ENCODE peak calls at places on chromosomes 11 and 22, in four cellular contexts. M is body of pancreas, E is RWPE1, O is SJSA1. W is an unnamed sample.

GRCh38 chr11:113818426-113818825 is 38.8 kb downstream of the CLDN25 start:
- DNase-seq in E (no peak), O (no peak), M (no peak), W (no peak)

GRCh38 chr11:109853156-109853776 is 239.9 kb upstream of the ZC3H12C start:
- DNase-seq in O (no peak), M (no peak), E (peak; percentile 18), W (no peak)

GRCh38 chr22:36940676-36941075 is 27.2 kb downstream of the CSF2RB start:
- DNase-seq in E (no peak), M (no peak), O (no peak), W (no peak)

GRCh38 chr11:132078677-132079076 is 708.3 kb downstream of the NTM start:
- DNase-seq in M (no peak), O (no peak), E (no peak), W (no peak)

GRCh38 chr11:68756171-68756766 is 4.9 kb upstream of the TESMIN start:
- DNase-seq in E (no peak), O (no peak), M (no peak), W (no peak)

GRCh38 chr22:44305888-44306287 is 6.9 kb downstream of the SHISAL1 start:
- DNase-seq in M (no peak), O (no peak), E (no peak), W (no peak)

GRCh38 chr11:440065-441042 is 1.5 kb downstream of the ANO9 start:
- DNase-seq in E (no peak), O (no peak), M (no peak), W (no peak)

GRCh38 chr11:130633466-130633865 is 185.0 kb downstream of the ADAMTS15 start:
- DNase-seq in O (no peak), M (no peak), E (no peak), W (no peak)

GRCh38 chr11:87926250-87926970 is 248.8 kb downstream of the RAB38 start:
- DNase-seq in E (peak; percentile 85), M (no peak), O (no peak), W (no peak)

GRCh38 chr22:47249370-47249928 is 487.0 kb downstream of the TBC1D22A start:
- DNase-seq in O (peak; percentile 30), M (no peak), E (no peak), W (no peak)

GRCh38 chr11:120235024-120235628 is 4.8 kb upstream of the POU2F3 start:
- DNase-seq in M (peak; percentile 82), O (no peak), E (peak; percentile 90), W (no peak)

GRCh38 chr22:28332410-28332809 is 347.2 kb downstream of the TTC28 start:
- DNase-seq in E (no peak), O (no peak), M (no peak), W (no peak)

DNA sequence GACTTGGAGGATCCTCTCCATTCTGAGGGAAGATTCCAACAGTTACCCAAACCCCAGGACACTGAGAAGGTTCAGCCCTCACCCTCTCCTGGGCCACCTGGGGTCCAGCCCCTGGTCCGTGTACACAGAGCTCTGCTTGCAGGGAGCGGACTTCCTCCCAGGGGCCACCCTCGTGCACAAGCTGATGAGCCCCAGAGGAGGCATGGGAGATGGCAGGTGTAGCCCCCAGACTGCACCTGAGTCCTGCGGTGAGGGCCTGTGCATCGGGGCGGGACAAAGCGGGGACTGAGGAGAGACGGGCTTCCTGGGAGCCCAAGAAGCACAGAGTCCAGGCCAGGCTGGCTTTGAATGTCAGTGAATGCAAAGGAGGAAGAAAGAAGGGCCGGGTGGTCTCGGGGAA is 1374.9 kb downstream of the BRD1 start:
- DNase-seq in O (no peak), E (no peak), M (no peak), W (no peak)
- H3K27ac ChIP-seq in O (no peak overlapping the region), E (no peak overlapping the region), M (no peak overlapping the region), W (no peak overlapping the region)

DNA sequence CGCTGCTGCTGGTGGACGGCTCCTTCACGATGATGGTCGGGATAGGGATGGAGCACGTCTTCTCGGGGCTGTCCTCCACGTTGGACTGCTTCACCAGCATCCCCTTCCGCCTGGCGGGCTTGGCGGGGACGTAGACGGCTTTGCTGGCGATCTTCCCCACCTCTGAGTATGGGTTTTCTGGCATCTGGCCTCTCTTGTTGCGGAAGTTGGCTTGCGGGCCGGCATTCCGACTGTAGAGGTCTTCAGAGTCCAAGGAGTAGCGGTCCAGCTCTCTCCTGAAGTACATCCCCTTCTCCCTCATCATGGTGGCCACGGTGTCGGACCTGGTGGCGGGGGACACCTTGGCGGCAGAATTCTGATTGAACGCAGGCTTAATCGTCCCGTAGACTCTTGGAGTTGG is 88.8 kb downstream of the CTTN start:
- DNase-seq in M (no peak), E (no peak), O (no peak), W (no peak)
- H3K27ac ChIP-seq in M (no peak overlapping the region), E (no peak overlapping the region), O (no peak overlapping the region), W (no peak overlapping the region)

GRCh38 chr11:126991596-126991995 is 9.0 kb downstream of the KIRREL3 start:
- DNase-seq in E (no peak), O (no peak), M (no peak), W (no peak)
- H3K27ac ChIP-seq in E (no peak overlapping the region), O (peak overlapping the region; percentile 100), M (no peak overlapping the region), W (no peak overlapping the region)

GRCh38 chr22:17998913-17999312 is 25.4 kb downstream of the MICAL3 start:
- DNase-seq in M (peak; percentile 88), E (no peak), O (no peak), W (no peak)

GRCh38 chr22:17999851-18000250 is 24.5 kb downstream of the MICAL3 start:
- DNase-seq in M (peak; percentile 30), O (no peak), E (no peak), W (no peak)

GRCh38 chr22:17997456-17997855 is 26.9 kb downstream of the MICAL3 start:
- DNase-seq in E (no peak), M (no peak), O (peak; percentile 67), W (no peak)

GRCh38 chr22:18001040-18001893 is 23.1 kb downstream of the MICAL3 start:
- DNase-seq in M (peak; percentile 91), E (peak; percentile 98), O (peak; percentile 94), W (peak; percentile 90)

GRCh38 chr22:18000441-18001039 is 23.8 kb downstream of the MICAL3 start:
- DNase-seq in E (no peak), O (no peak), M (peak; percentile 33), W (peak; percentile 56)
- H3K27ac ChIP-seq in E (peak overlapping the region; percentile 93), O (peak overlapping the region; percentile 96), M (peak overlapping the region; percentile 89), W (peak overlapping the region; percentile 95)

GRCh38 chr22:20956258-20957117 is 10.6 kb upstream of the AIFM3 start:
- DNase-seq in O (no peak), E (no peak), M (peak; percentile 35), W (peak; percentile 22)

GRCh38 chr22:20959578-20960461 is 7.2 kb upstream of the AIFM3 start:
- DNase-seq in E (no peak), O (no peak), M (no peak), W (peak; percentile 20)

GRCh38 chr22:20955548-20955947 is 11.5 kb upstream of the AIFM3 start:
- DNase-seq in O (no peak), M (no peak), E (no peak), W (no peak)

GRCh38 chr22:20957118-20957690 is 9.9 kb upstream of the AIFM3 start:
- DNase-seq in M (peak; percentile 32), O (no peak), E (no peak), W (peak; percentile 27)

DNA sequence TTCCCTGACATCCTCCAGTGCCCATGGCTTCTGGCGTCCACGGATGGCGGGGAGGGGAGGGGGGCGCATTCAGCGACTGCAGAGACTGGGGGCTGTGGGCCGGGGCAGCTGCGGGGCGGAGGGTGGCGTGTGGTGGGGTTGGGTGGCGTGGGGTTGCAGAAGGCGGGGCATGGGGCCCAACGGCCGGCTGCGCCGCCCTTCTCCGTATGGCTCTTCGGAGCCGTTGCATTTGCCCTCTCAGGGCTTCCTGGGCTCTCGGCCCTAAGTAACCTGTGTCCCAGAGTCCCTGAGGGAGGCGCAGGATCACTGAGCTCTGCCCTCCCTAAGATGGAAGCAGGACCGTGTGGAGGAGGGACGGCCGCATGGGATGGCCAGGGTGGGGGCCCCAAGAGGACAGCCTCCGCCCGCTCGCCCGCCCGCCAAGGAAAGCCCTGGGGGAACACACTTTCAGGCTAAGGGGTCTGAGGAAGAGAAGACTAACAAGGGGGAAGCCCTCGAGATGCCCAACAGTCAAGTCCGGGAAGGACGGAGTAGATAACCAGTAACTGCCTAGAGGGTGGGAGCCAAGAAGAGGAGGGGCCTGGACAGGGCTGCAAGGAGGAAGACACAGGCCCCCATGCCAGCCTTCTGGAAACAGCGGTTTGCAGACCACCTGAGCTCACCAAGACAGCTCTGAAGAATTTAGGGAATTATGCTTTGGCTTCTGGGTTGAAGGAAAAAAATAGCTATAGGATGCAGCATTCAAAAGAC is 9.2 kb upstream of the AIFM3 start:
- DNase-seq in E (no peak), O (no peak), M (no peak), W (peak; percentile 66)
- H3K27ac ChIP-seq in E (peak overlapping the region; percentile 84), O (no peak overlapping the region), M (no peak overlapping the region), W (no peak overlapping the region)

GRCh38 chr11:95534809-95535208 is 254.8 kb downstream of the FAM76B start:
- DNase-seq in O (no peak), M (no peak), E (no peak), W (no peak)
- H3K27ac ChIP-seq in O (no peak overlapping the region), M (no peak overlapping the region), E (no peak overlapping the region), W (no peak overlapping the region)

GRCh38 chr22:25086902-25087282 is 112.8 kb upstream of the CRYBB3 start:
- DNase-seq in M (no peak), E (no peak), O (no peak), W (no peak)
- H3K27ac ChIP-seq in M (no peak overlapping the region), E (peak overlapping the region; percentile 24), O (no peak overlapping the region), W (no peak overlapping the region)

GRCh38 chr11:72805214-72805613 is 9.0 kb upstream of the ATG16L2 start:
- DNase-seq in E (no peak), O (no peak), M (no peak), W (no peak)

GRCh38 chr11:72807789-72808188 is 6.4 kb upstream of the ATG16L2 start:
- DNase-seq in M (no peak), O (no peak), E (no peak), W (no peak)

GRCh38 chr11:72802822-72803221 is 9.0 kb upstream of the STARD10 start:
- DNase-seq in O (no peak), M (no peak), E (no peak), W (no peak)

GRCh38 chr11:72808415-72808814 is 5.8 kb upstream of the ATG16L2 start:
- DNase-seq in M (no peak), O (no peak), E (no peak), W (no peak)

GRCh38 chr11:72807021-72807693 is 7.1 kb upstream of the ATG16L2 start:
- DNase-seq in E (no peak), M (no peak), O (no peak), W (no peak)
- H3K27ac ChIP-seq in E (no peak overlapping the region), M (no peak overlapping the region), O (peak overlapping the region; percentile 73), W (peak overlapping the region; percentile 30)

W was measured in psoas muscle.